ENCODE peak calls at places on chromosomes 4 and X, in six cellular contexts. One of them, this sample, is unnamed. For H3K36me3, the result is how much of the 10 kb centered on the place peaks cover.

GRCh38 chr4:187090401-187090800 is 366.7 kb upstream of the FAT1 start:
- DNase-seq in testis: no peak
- DNase-seq in cardiac muscle cell: no peak
- DNase-seq in CD8-positive, alpha-beta T cell: no peak
- DNase-seq in K562: no peak
- DNase-seq in bronchial epithelial cell: no peak
- DNase-seq in this sample: no peak

GRCh38 chr4:105002278-105002677 is 144.4 kb upstream of the TET2 start:
- DNase-seq in bronchial epithelial cell: no peak
- DNase-seq in testis: no peak
- DNase-seq in cardiac muscle cell: no peak
- DNase-seq in K562: no peak
- DNase-seq in CD8-positive, alpha-beta T cell: no peak
- DNase-seq in this sample: no peak

GRCh38 chr4:128649575-128650205 is 159.8 kb upstream of the JADE1 start:
- DNase-seq in CD8-positive, alpha-beta T cell: no peak
- DNase-seq in testis: no peak
- DNase-seq in bronchial epithelial cell: peak
- DNase-seq in cardiac muscle cell: no peak
- DNase-seq in K562: no peak
- DNase-seq in this sample: no peak

GRCh38 chr4:13706716-13707115 is 79.2 kb upstream of the BOD1L1 start:
- DNase-seq in testis: no peak
- DNase-seq in CD8-positive, alpha-beta T cell: no peak
- DNase-seq in K562: no peak
- DNase-seq in cardiac muscle cell: no peak
- DNase-seq in bronchial epithelial cell: peak
- DNase-seq in this sample: no peak

GRCh38 chrX:128078545-128078944 is 26.3 kb upstream of the ACTRT1 start:
- DNase-seq in K562: no peak
- DNase-seq in cardiac muscle cell: no peak
- DNase-seq in testis: no peak
- DNase-seq in CD8-positive, alpha-beta T cell: no peak
- DNase-seq in bronchial epithelial cell: no peak
- DNase-seq in this sample: no peak

GRCh38 chr4:108030332-108030731 is 40.6 kb downstream of the HADH start:
- DNase-seq in bronchial epithelial cell: peak
- DNase-seq in testis: peak
- DNase-seq in CD8-positive, alpha-beta T cell: peak
- DNase-seq in cardiac muscle cell: peak
- DNase-seq in K562: peak
- DNase-seq in this sample: peak

GRCh38 chr4:143728171-143728570 is 27.7 kb upstream of the FREM3 start:
- DNase-seq in bronchial epithelial cell: no peak
- DNase-seq in K562: no peak
- DNase-seq in testis: no peak
- DNase-seq in CD8-positive, alpha-beta T cell: no peak
- DNase-seq in cardiac muscle cell: no peak
- DNase-seq in this sample: no peak

GRCh38 chrX:150202641-150203248 is 160.4 kb upstream of the MAMLD1 start:
- DNase-seq in bronchial epithelial cell: peak
- DNase-seq in CD8-positive, alpha-beta T cell: no peak
- DNase-seq in K562: no peak
- DNase-seq in cardiac muscle cell: no peak
- DNase-seq in testis: peak
- DNase-seq in this sample: no peak

GRCh38 chrX:10769696-10770619 is 149.6 kb upstream of the MID1 start:
- DNase-seq in testis: no peak
- DNase-seq in K562: no peak
- DNase-seq in bronchial epithelial cell: peak
- DNase-seq in cardiac muscle cell: peak
- DNase-seq in CD8-positive, alpha-beta T cell: no peak
- DNase-seq in this sample: no peak

GRCh38 chr4:2045518-2045951 is 13.6 kb upstream of the NAT8L start:
- DNase-seq in testis: no peak
- DNase-seq in CD8-positive, alpha-beta T cell: no peak
- DNase-seq in K562: peak
- DNase-seq in bronchial epithelial cell: no peak
- DNase-seq in cardiac muscle cell: no peak
- DNase-seq in this sample: no peak

GRCh38 chr4:8422327-8422726 is 18.2 kb downstream of the ACOX3 start:
- DNase-seq in cardiac muscle cell: no peak
- DNase-seq in bronchial epithelial cell: no peak
- DNase-seq in K562: no peak
- DNase-seq in CD8-positive, alpha-beta T cell: no peak
- DNase-seq in testis: no peak
- DNase-seq in this sample: no peak

GRCh38 chr4:8419222-8420041 is 21.1 kb downstream of the ACOX3 start:
- DNase-seq in bronchial epithelial cell: no peak
- DNase-seq in cardiac muscle cell: no peak
- DNase-seq in CD8-positive, alpha-beta T cell: no peak
- DNase-seq in K562: no peak
- DNase-seq in testis: no peak
- DNase-seq in this sample: no peak

GRCh38 chr4:8427761-8428287 is 12.7 kb downstream of the ACOX3 start:
- DNase-seq in bronchial epithelial cell: peak
- DNase-seq in K562: no peak
- DNase-seq in CD8-positive, alpha-beta T cell: no peak
- DNase-seq in cardiac muscle cell: peak
- DNase-seq in testis: no peak
- DNase-seq in this sample: no peak

GRCh38 chr4:8427262-8427661 is 13.3 kb downstream of the ACOX3 start:
- DNase-seq in cardiac muscle cell: no peak
- DNase-seq in CD8-positive, alpha-beta T cell: no peak
- DNase-seq in testis: no peak
- DNase-seq in bronchial epithelial cell: no peak
- DNase-seq in K562: no peak
- DNase-seq in this sample: no peak

DNA sequence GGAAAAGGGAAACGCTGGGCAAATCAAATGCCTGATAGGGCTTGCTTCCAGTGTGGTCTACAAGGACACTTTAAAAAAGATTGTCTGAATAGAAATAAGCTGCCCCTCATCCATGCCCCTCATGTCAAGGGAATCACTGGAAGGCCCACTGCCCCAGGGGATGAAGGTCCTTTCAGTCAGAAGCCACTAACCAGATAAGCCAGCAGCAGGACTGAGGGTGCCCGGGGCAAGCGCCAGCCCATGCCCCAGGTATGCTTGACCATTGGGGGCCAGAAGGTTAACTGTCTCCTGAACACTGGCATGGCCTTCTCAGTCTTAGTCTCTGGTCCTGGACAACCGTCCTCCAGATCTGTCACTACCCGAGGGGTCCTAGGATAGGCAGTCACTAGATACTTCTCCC is 17.7 kb downstream of the ACOX3 start:
- DNase-seq in testis: no peak
- DNase-seq in cardiac muscle cell: no peak
- DNase-seq in CD8-positive, alpha-beta T cell: no peak
- DNase-seq in K562: no peak
- DNase-seq in bronchial epithelial cell: no peak
- DNase-seq in this sample: no peak
- TF ChIP-seq CTCF in testis: no peak
- TF ChIP-seq CTCF in cardiac muscle cell: no peak
- TF ChIP-seq CTCF in CD8-positive, alpha-beta T cell: no peak
- TF ChIP-seq CTCF in K562: no peak
- TF ChIP-seq CTCF in bronchial epithelial cell: no peak
- TF ChIP-seq CTCF in this sample: no peak

DNA sequence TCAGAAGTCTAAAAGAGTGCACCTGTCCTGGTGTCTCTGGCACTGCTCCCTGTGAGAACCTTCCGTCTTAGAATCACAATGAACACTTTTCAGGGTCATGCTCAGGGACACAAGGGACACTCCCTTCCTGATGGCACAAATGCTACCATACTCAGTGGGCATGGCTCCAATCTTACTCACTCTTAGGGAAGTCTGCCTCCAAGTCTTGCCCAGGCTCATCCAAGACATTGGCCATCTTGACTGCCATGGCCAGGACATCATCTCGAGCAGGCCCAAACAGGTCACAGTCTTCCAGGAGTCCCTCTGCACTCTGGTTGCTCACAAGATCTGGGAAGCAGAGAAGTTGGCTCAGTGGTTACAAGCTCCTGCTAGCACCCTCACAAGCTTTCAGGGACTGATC is 8.8 kb downstream of the ZMYM3 start:
- DNase-seq in bronchial epithelial cell: peak
- DNase-seq in cardiac muscle cell: no peak
- DNase-seq in CD8-positive, alpha-beta T cell: no peak
- DNase-seq in K562: no peak
- DNase-seq in testis: no peak
- DNase-seq in this sample: no peak
- H3K36me3 ChIP-seq in bronchial epithelial cell: under half
- H3K36me3 ChIP-seq in cardiac muscle cell: under half
- H3K36me3 ChIP-seq in CD8-positive, alpha-beta T cell: under half
- H3K36me3 ChIP-seq in K562: half or more
- H3K36me3 ChIP-seq in testis: under half
- H3K36me3 ChIP-seq in this sample: under half

DNA sequence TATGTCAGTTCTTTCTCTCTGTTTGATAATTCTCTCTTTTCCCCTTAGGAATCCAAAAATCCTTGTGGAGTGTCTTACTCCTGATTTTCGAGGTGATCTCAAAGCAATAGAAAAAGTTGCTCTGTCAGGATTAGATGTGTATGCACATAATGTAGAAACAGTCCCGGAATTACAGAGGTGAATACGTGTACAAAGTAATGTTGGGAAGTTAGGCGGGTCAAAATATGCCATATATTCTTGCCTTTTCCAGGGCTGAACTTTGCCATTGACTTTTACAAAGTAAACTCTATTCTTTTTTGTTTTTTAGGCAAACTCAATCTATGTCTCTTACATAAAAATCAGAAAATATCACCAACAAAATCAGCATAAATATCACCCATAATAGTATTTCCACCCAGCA is 8.6 kb downstream of the LIAS start:
- DNase-seq in K562: no peak
- DNase-seq in CD8-positive, alpha-beta T cell: no peak
- DNase-seq in cardiac muscle cell: no peak
- DNase-seq in bronchial epithelial cell: no peak
- DNase-seq in testis: no peak
- DNase-seq in this sample: no peak
- H3K4me3 ChIP-seq in K562: no peak
- H3K4me3 ChIP-seq in CD8-positive, alpha-beta T cell: no peak
- H3K4me3 ChIP-seq in cardiac muscle cell: no peak
- H3K4me3 ChIP-seq in bronchial epithelial cell: no peak
- H3K4me3 ChIP-seq in testis: no peak
- H3K4me3 ChIP-seq in this sample: no peak

DNA sequence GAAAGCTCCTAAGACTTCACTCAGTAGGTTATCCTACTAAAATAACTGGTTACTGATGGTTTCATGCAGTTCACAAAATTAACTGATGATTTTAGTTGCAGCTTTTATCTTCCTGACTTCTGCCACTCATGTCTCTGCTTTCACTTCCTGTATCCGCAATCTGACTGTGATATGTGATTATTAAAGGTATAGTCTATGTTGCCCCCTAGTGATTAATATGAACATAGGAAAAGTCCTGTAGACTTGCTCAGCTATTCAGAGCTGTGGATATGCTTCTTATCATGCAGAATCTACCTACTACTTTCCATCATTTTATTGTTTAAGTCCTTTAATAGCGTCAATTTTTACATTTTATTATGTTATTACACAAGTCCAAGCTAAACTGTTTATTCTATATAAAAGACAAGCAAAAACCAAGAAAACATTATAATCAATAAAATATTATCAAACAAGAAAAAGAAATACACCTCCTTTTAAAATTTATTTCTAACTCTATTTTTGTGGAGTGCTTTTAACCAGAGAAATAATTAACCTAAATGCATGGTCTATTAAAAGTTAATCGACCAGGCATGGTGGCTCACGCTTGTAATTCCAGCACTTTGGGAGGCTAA is 40.6 kb upstream of the TLR2 start:
- DNase-seq in bronchial epithelial cell: peak
- DNase-seq in K562: peak
- DNase-seq in cardiac muscle cell: peak
- DNase-seq in CD8-positive, alpha-beta T cell: no peak
- DNase-seq in testis: no peak
- DNase-seq in this sample: peak
- TF ChIP-seq CTCF in bronchial epithelial cell: peak
- TF ChIP-seq CTCF in K562: peak
- TF ChIP-seq CTCF in cardiac muscle cell: peak
- TF ChIP-seq CTCF in CD8-positive, alpha-beta T cell: peak
- TF ChIP-seq CTCF in testis: no peak
- TF ChIP-seq CTCF in this sample: peak

This sample was measured in GM06990.